ENCODE peak calls at places on chromosome 3, in four cellular contexts. O is lower lobe of right lung, L is kidney epithelial cell, B is BE2C. A is an unnamed sample. For H3K27me3, the result is how much of the 10 kb centered on the place peaks cover.

GRCh38 chr3:36954452-36955134 is 9.7 kb upstream of the TRANK1 start:
- DNase-seq in B (no peak), O (no peak), L (no peak), A (no peak)

GRCh38 chr3:168248383-168249047 is 152.8 kb upstream of the GOLIM4 start:
- DNase-seq in B (peak), L (no peak), O (no peak), A (no peak)

GRCh38 chr3:8301977-8302589 is 199.5 kb upstream of the LMCD1 start:
- DNase-seq in L (peak), B (no peak), O (no peak), A (no peak)

GRCh38 chr3:10371167-10371566 is 50.3 kb upstream of the SEC13 start:
- DNase-seq in L (no peak), B (no peak), O (no peak), A (no peak)

GRCh38 chr3:61890167-61890566 is 328.8 kb downstream of the PTPRG start:
- DNase-seq in O (no peak), B (no peak), L (no peak), A (no peak)

GRCh38 chr3:173275740-173276139 is 121.8 kb upstream of the NLGN1 start:
- DNase-seq in B (peak), L (no peak), O (no peak), A (no peak)

GRCh38 chr3:45832691-45833090 is 9.2 kb downstream of the LZTFL1 start:
- DNase-seq in L (no peak), O (no peak), B (no peak), A (no peak)

GRCh38 chr3:107738486-107739183 is 215.9 kb downstream of the BBX start:
- DNase-seq in B (no peak), O (no peak), L (no peak), A (no peak)

DNA sequence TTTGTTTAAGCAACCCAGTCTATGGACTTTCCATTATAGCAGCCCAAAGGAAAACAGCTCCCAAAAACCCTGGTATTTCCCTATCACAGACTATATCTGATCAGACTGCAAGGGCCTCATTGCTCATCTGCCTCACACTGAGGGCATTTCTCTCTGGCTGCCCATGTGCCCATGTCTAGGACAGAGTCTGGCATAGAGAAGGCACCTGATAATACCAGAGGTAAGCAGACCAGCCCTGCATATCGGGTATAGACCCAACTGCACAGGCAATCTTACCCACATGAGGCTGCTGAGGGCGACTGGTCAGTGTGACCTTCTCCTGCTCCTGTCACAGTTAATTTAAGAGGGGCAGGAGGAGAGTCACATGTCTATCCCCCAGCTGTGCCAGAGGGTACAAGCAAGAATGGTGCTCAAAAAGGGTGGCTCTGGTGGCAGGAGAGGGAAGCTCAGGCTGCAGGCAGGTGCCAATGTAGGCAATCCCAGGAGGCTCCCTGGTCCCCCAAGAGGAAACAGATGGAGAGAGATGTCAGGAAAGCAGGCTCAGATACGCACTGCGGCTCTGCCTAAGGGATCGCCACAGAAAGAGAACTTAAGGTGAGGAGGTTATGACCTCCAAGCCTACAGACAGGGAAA is 3.1 kb downstream of the CSRNP1 start:
- DNase-seq in B (peak), O (no peak), L (no peak), A (no peak)
- H3K4me3 ChIP-seq in B (peak), O (peak), L (peak), A (peak)

DNA sequence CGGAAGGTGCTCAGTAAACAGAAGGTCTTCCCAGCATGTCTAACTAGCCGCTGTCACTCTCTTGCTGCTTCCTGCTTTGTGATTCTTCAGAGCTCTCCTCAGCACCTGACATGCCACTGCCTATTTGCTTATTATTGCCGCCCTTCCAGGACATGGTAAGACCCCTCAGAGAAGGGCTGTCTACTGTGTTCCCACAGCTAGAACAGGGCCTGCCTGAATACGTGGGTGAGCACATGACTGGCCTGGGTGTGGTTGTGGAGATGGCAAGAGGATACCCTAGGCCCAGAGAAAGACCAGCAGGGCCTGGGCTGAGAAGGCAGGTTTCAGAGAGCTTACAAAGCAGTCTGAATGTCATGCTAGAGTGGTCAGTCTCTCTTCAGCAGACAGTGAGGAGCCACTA is 2.4 kb upstream of the EPHB1 start:
- DNase-seq in O (no peak), L (no peak), B (no peak), A (no peak)
- H3K27me3 ChIP-seq in O (under half), L (under half), B (under half), A (under half)

DNA sequence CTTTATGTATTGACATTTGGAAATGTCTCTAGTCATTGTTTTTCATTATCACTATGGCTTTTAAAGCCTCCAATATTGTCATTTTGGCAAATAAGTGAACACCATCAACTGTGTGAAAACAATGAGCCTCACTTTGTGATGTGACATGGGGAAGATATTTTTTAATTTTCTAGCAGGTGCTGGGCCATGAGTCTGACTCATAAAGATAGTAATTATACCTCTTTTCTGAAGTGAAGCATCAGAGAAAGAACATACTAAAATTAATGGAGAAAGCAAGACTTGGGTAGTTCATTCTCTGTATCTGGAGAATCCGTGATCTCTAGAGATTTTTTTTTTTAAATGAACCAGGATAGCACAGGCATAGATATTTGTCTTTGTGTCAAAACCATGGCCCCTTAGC is 100.8 kb downstream of the CCNL1 start:
- DNase-seq in L (no peak), O (no peak), B (no peak), A (no peak)
- TF ChIP-seq CTCF in L (no peak), O (no peak), B (no peak), A (no peak)

GRCh38 chr3:121747976-121748375 is 1.6 kb downstream of the GOLGB1 start:
- DNase-seq in B (no peak), O (no peak), L (no peak), A (no peak)
- H3K4me3 ChIP-seq in B (no peak), O (peak), L (peak), A (peak)

DNA sequence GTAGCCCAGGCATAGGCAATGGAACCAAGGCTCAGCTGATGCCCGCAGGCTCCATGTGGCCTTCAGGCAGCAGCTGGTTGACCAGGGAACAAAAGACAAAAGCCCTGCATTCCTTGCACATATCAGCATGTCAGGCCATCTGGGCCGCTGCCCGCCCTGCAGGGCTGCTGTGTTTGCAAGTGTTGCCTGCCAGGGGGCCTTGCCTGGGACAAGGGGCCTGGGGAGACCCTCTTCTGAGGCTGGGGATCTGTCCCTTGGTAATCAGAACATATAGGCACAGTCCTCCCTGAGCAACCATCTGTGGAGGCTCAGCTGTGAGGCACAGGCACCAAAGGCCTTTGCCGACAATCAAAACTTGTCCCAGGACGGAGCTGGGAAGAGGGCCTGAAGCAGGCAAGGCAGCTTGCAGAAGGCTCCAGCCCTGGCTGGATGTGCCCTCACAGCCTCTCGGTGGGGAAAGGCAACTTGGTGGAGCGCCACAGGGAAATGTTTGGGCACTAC is 138.2 kb downstream of the TPRA1 start:
- DNase-seq in O (no peak), B (peak), L (no peak), A (no peak)
- H3K27me3 ChIP-seq in O (under half), B (under half), L (under half), A (under half)

GRCh38 chr3:170038434-170039110 is 777 bp downstream of the GPR160 start:
- DNase-seq in O (peak), L (no peak), B (peak), A (no peak)
- TF ChIP-seq CTCF in O (peak), L (peak), B (no peak), A (no peak)